ENCODE peak calls at places on chromosomes 7 and 10, in ten cellular contexts. One of them, this sample, is unnamed.

GRCh38 chr10:101021239-101021638 is 9.7 kb downstream of the PDZD7 start:
- DNase-seq in MM.1S: no peak
- DNase-seq in pancreas: peak
- DNase-seq in psoas muscle: peak
- DNase-seq in GM12865: no peak
- DNase-seq in AG04450: no peak
- DNase-seq in upper lobe of right lung: peak
- DNase-seq in lower leg skin: no peak
- DNase-seq in lower lobe of right lung: no peak
- DNase-seq in cardiac fibroblast: no peak
- DNase-seq in this sample: no peak

GRCh38 chr7:81600608-81601007 is 169.2 kb downstream of the HGF start:
- DNase-seq in MM.1S: no peak
- DNase-seq in pancreas: no peak
- DNase-seq in psoas muscle: no peak
- DNase-seq in GM12865: no peak
- DNase-seq in AG04450: no peak
- DNase-seq in upper lobe of right lung: no peak
- DNase-seq in lower leg skin: no peak
- DNase-seq in lower lobe of right lung: no peak
- DNase-seq in cardiac fibroblast: peak
- DNase-seq in this sample: no peak

GRCh38 chr7:3943265-3943664 is 642.2 kb downstream of the SDK1 start:
- DNase-seq in MM.1S: no peak
- DNase-seq in pancreas: no peak
- DNase-seq in psoas muscle: no peak
- DNase-seq in GM12865: no peak
- DNase-seq in AG04450: no peak
- DNase-seq in upper lobe of right lung: no peak
- DNase-seq in lower leg skin: no peak
- DNase-seq in lower lobe of right lung: no peak
- DNase-seq in cardiac fibroblast: no peak
- DNase-seq in this sample: no peak

GRCh38 chr10:6074489-6075301 is 12.5 kb upstream of the IL2RA start:
- DNase-seq in MM.1S: no peak
- DNase-seq in pancreas: no peak
- DNase-seq in psoas muscle: no peak
- DNase-seq in GM12865: no peak
- DNase-seq in AG04450: peak
- DNase-seq in upper lobe of right lung: no peak
- DNase-seq in lower leg skin: no peak
- DNase-seq in lower lobe of right lung: no peak
- DNase-seq in cardiac fibroblast: peak
- DNase-seq in this sample: no peak

GRCh38 chr7:20865684-20866083 is 79.0 kb upstream of the SP8 start:
- DNase-seq in MM.1S: no peak
- DNase-seq in pancreas: no peak
- DNase-seq in psoas muscle: no peak
- DNase-seq in GM12865: no peak
- DNase-seq in AG04450: no peak
- DNase-seq in upper lobe of right lung: no peak
- DNase-seq in lower leg skin: no peak
- DNase-seq in lower lobe of right lung: no peak
- DNase-seq in cardiac fibroblast: no peak
- DNase-seq in this sample: no peak

GRCh38 chr10:73874267-73875138 is at the start of gene CAMK2G:
- DNase-seq in MM.1S: peak
- DNase-seq in pancreas: peak
- DNase-seq in psoas muscle: peak
- DNase-seq in GM12865: peak
- DNase-seq in AG04450: no peak
- DNase-seq in upper lobe of right lung: peak
- DNase-seq in lower leg skin: peak
- DNase-seq in lower lobe of right lung: peak
- DNase-seq in cardiac fibroblast: peak
- DNase-seq in this sample: peak

GRCh38 chr7:28137471-28137870 is 43.1 kb downstream of the JAZF1 start:
- DNase-seq in MM.1S: no peak
- DNase-seq in pancreas: no peak
- DNase-seq in psoas muscle: no peak
- DNase-seq in GM12865: no peak
- DNase-seq in AG04450: no peak
- DNase-seq in upper lobe of right lung: no peak
- DNase-seq in lower leg skin: no peak
- DNase-seq in lower lobe of right lung: no peak
- DNase-seq in cardiac fibroblast: no peak
- DNase-seq in this sample: no peak

GRCh38 chr7:38241071-38241470 is 32.4 kb downstream of the TARP start:
- DNase-seq in MM.1S: no peak
- DNase-seq in pancreas: no peak
- DNase-seq in psoas muscle: no peak
- DNase-seq in GM12865: no peak
- DNase-seq in AG04450: no peak
- DNase-seq in upper lobe of right lung: no peak
- DNase-seq in lower leg skin: no peak
- DNase-seq in lower lobe of right lung: no peak
- DNase-seq in cardiac fibroblast: no peak
- DNase-seq in this sample: no peak

GRCh38 chr10:68989317-68989990 is 851 bp downstream of the KIFBP start:
- DNase-seq in MM.1S: no peak
- DNase-seq in pancreas: no peak
- DNase-seq in psoas muscle: no peak
- DNase-seq in GM12865: no peak
- DNase-seq in AG04450: no peak
- DNase-seq in upper lobe of right lung: no peak
- DNase-seq in lower leg skin: no peak
- DNase-seq in lower lobe of right lung: no peak
- DNase-seq in cardiac fibroblast: peak
- DNase-seq in this sample: no peak

GRCh38 chr7:43248961-43249807 is 136.7 kb downstream of the HECW1 start:
- DNase-seq in MM.1S: no peak
- DNase-seq in pancreas: no peak
- DNase-seq in psoas muscle: peak
- DNase-seq in GM12865: no peak
- DNase-seq in AG04450: peak
- DNase-seq in upper lobe of right lung: peak
- DNase-seq in lower leg skin: no peak
- DNase-seq in lower lobe of right lung: peak
- DNase-seq in cardiac fibroblast: peak
- DNase-seq in this sample: no peak

GRCh38 chr10:4243651-4244050 is 458.6 kb upstream of the KLF6 start:
- DNase-seq in MM.1S: no peak
- DNase-seq in pancreas: no peak
- DNase-seq in psoas muscle: no peak
- DNase-seq in GM12865: no peak
- DNase-seq in AG04450: peak
- DNase-seq in upper lobe of right lung: no peak
- DNase-seq in lower leg skin: peak
- DNase-seq in lower lobe of right lung: no peak
- DNase-seq in cardiac fibroblast: peak
- DNase-seq in this sample: peak

GRCh38 chr10:113527181-113527580 is 25.7 kb upstream of the HABP2 start:
- DNase-seq in MM.1S: no peak
- DNase-seq in pancreas: no peak
- DNase-seq in psoas muscle: no peak
- DNase-seq in GM12865: no peak
- DNase-seq in AG04450: no peak
- DNase-seq in upper lobe of right lung: no peak
- DNase-seq in lower leg skin: no peak
- DNase-seq in lower lobe of right lung: no peak
- DNase-seq in cardiac fibroblast: peak
- DNase-seq in this sample: no peak

GRCh38 chr10:45052700-45053099 is 52.0 kb downstream of the ZNF22 start:
- DNase-seq in MM.1S: no peak
- DNase-seq in pancreas: no peak
- DNase-seq in psoas muscle: no peak
- DNase-seq in GM12865: peak
- DNase-seq in AG04450: no peak
- DNase-seq in upper lobe of right lung: no peak
- DNase-seq in lower leg skin: no peak
- DNase-seq in lower lobe of right lung: no peak
- DNase-seq in cardiac fibroblast: no peak
- DNase-seq in this sample: no peak

DNA sequence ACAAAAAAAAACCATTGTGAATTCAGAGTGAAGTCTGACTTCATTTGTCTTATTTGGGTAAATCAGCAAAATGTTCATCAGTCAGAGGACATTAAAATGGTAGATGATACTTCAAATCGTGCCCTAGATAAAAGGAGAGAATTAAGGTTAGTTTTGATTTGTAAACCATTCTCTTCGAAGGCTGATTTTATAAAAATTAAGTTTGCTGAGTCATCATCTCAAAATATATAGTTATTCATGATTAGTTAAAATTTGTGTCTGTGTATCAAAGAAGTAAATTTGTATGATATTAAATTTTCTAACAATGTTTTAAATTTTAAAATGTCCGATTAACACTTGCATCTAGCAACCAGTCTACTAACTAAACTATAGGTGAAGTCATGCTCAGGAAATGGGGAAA is 35.3 kb downstream of the MET start:
- DNase-seq in MM.1S: no peak
- DNase-seq in pancreas: no peak
- DNase-seq in psoas muscle: no peak
- DNase-seq in GM12865: no peak
- DNase-seq in AG04450: no peak
- DNase-seq in upper lobe of right lung: no peak
- DNase-seq in lower leg skin: no peak
- DNase-seq in lower lobe of right lung: no peak
- DNase-seq in cardiac fibroblast: no peak
- DNase-seq in this sample: no peak
- H3K4me3 ChIP-seq in MM.1S: no peak
- H3K4me3 ChIP-seq in pancreas: no peak
- H3K4me3 ChIP-seq in psoas muscle: peak
- H3K4me3 ChIP-seq in GM12865: no peak
- H3K4me3 ChIP-seq in AG04450: no peak
- H3K4me3 ChIP-seq in upper lobe of right lung: no peak
- H3K4me3 ChIP-seq in lower leg skin: no peak
- H3K4me3 ChIP-seq in lower lobe of right lung: no peak
- H3K4me3 ChIP-seq in cardiac fibroblast: no peak
- H3K4me3 ChIP-seq in this sample: no peak

GRCh38 chr7:923108-924041 is 31.1 kb downstream of the ADAP1 start:
- DNase-seq in MM.1S: peak
- DNase-seq in pancreas: peak
- DNase-seq in psoas muscle: peak
- DNase-seq in GM12865: peak
- DNase-seq in AG04450: no peak
- DNase-seq in upper lobe of right lung: peak
- DNase-seq in lower leg skin: peak
- DNase-seq in lower lobe of right lung: peak
- DNase-seq in cardiac fibroblast: peak
- DNase-seq in this sample: no peak

GRCh38 chr7:921581-922333 is 32.7 kb downstream of the ADAP1 start:
- DNase-seq in MM.1S: no peak
- DNase-seq in pancreas: peak
- DNase-seq in psoas muscle: peak
- DNase-seq in GM12865: no peak
- DNase-seq in AG04450: no peak
- DNase-seq in upper lobe of right lung: peak
- DNase-seq in lower leg skin: no peak
- DNase-seq in lower lobe of right lung: peak
- DNase-seq in cardiac fibroblast: no peak
- DNase-seq in this sample: no peak

GRCh38 chr7:920351-921070 is 34.0 kb downstream of the ADAP1 start:
- DNase-seq in MM.1S: no peak
- DNase-seq in pancreas: peak
- DNase-seq in psoas muscle: peak
- DNase-seq in GM12865: no peak
- DNase-seq in AG04450: no peak
- DNase-seq in upper lobe of right lung: peak
- DNase-seq in lower leg skin: no peak
- DNase-seq in lower lobe of right lung: peak
- DNase-seq in cardiac fibroblast: no peak
- DNase-seq in this sample: no peak

GRCh38 chr7:921071-921461 is 33.4 kb downstream of the ADAP1 start:
- DNase-seq in MM.1S: no peak
- DNase-seq in pancreas: peak
- DNase-seq in psoas muscle: peak
- DNase-seq in GM12865: no peak
- DNase-seq in AG04450: no peak
- DNase-seq in upper lobe of right lung: peak
- DNase-seq in lower leg skin: no peak
- DNase-seq in lower lobe of right lung: peak
- DNase-seq in cardiac fibroblast: no peak
- DNase-seq in this sample: no peak

GRCh38 chr7:922334-923107 is 32.0 kb downstream of the ADAP1 start:
- DNase-seq in MM.1S: no peak
- DNase-seq in pancreas: peak
- DNase-seq in psoas muscle: peak
- DNase-seq in GM12865: no peak
- DNase-seq in AG04450: no peak
- DNase-seq in upper lobe of right lung: peak
- DNase-seq in lower leg skin: no peak
- DNase-seq in lower lobe of right lung: peak
- DNase-seq in cardiac fibroblast: no peak
- DNase-seq in this sample: no peak
- H3K4me3 ChIP-seq in MM.1S: peak
- H3K4me3 ChIP-seq in pancreas: no peak
- H3K4me3 ChIP-seq in psoas muscle: peak
- H3K4me3 ChIP-seq in GM12865: peak
- H3K4me3 ChIP-seq in AG04450: no peak
- H3K4me3 ChIP-seq in upper lobe of right lung: peak
- H3K4me3 ChIP-seq in lower leg skin: no peak
- H3K4me3 ChIP-seq in lower lobe of right lung: peak
- H3K4me3 ChIP-seq in cardiac fibroblast: no peak
- H3K4me3 ChIP-seq in this sample: no peak

GRCh38 chr10:124074471-124075109 is 18.8 kb downstream of the CHST15 start:
- DNase-seq in MM.1S: peak
- DNase-seq in pancreas: no peak
- DNase-seq in psoas muscle: no peak
- DNase-seq in GM12865: no peak
- DNase-seq in AG04450: no peak
- DNase-seq in upper lobe of right lung: no peak
- DNase-seq in lower leg skin: no peak
- DNase-seq in lower lobe of right lung: peak
- DNase-seq in cardiac fibroblast: no peak
- DNase-seq in this sample: no peak
- H3K4me3 ChIP-seq in MM.1S: peak
- H3K4me3 ChIP-seq in pancreas: no peak
- H3K4me3 ChIP-seq in psoas muscle: no peak
- H3K4me3 ChIP-seq in GM12865: no peak
- H3K4me3 ChIP-seq in AG04450: no peak
- H3K4me3 ChIP-seq in upper lobe of right lung: no peak
- H3K4me3 ChIP-seq in lower leg skin: no peak
- H3K4me3 ChIP-seq in lower lobe of right lung: no peak
- H3K4me3 ChIP-seq in cardiac fibroblast: no peak
- H3K4me3 ChIP-seq in this sample: no peak

DNA sequence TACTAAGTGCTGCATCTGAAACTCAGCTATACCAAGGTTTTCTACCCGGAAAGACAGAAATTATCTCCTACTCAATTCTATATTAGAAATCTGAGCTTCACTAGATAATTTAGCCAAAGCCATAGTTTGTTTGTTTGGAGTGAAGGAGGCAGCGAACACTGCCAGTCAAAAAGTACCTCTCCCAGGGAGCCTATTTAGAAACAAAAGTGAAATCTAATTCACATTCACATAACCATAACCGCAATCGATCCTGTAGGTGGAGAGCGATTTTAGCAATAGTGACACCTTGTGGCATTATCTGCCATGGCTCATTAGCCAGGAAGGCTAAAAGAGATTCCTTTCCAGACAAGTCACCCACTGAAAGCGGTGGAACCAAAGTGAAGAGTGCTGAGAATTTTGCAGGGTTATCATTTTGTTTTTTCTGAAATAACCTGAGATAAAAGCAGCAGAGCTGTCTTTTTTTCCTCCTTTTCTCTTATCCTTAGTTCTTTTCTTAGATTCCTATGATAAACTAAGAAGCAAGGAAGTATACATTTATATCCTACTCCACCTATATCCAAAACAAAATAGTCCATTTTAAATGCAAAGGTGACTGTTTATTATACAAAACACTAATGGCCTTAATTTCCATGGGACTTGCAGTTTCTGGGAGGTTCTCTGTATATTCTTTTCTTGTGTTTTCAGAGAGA is 83.7 kb upstream of the BET1 start:
- DNase-seq in MM.1S: peak
- DNase-seq in pancreas: no peak
- DNase-seq in psoas muscle: no peak
- DNase-seq in GM12865: peak
- DNase-seq in AG04450: peak
- DNase-seq in upper lobe of right lung: no peak
- DNase-seq in lower leg skin: peak
- DNase-seq in lower lobe of right lung: no peak
- DNase-seq in cardiac fibroblast: peak
- DNase-seq in this sample: peak
- H3K4me3 ChIP-seq in MM.1S: peak
- H3K4me3 ChIP-seq in pancreas: peak
- H3K4me3 ChIP-seq in psoas muscle: peak
- H3K4me3 ChIP-seq in GM12865: peak
- H3K4me3 ChIP-seq in AG04450: peak
- H3K4me3 ChIP-seq in upper lobe of right lung: peak
- H3K4me3 ChIP-seq in lower leg skin: no peak
- H3K4me3 ChIP-seq in lower lobe of right lung: peak
- H3K4me3 ChIP-seq in cardiac fibroblast: peak
- H3K4me3 ChIP-seq in this sample: no peak